ENCODE peak calls at places on chromosome 12, in nine cellular contexts. One of them, this sample, is unnamed.

GRCh38 chr12:27280412-27280811 is 36.3 kb downstream of the STK38L start:
- DNase-seq in nephron progenitor cell: no peak
- DNase-seq in T47D: no peak
- DNase-seq in NCI-H748 treated with DMSO at 0.1 percent for 48 hours: no peak
- DNase-seq in OCI-LY7: no peak
- DNase-seq in kidney glomerular epithelial cell: no peak
- DNase-seq in transverse colon: peak; percentile 32
- DNase-seq in stimulated activated naive B cell treated with anti-CD40 and anti-IgM and Interleukin-4, amounts not matched to agents 10 μg/mL and 1 μg/mL and 100 μg/mL, for 72 hours: no peak
- DNase-seq in OCI-M1: no peak
- DNase-seq in this sample: no peak

GRCh38 chr12:42143401-42144173 is 1.1 kb downstream of the GXYLT1 start:
- DNase-seq in nephron progenitor cell: no peak
- DNase-seq in T47D: peak; percentile 44
- DNase-seq in NCI-H748 treated with DMSO at 0.1 percent for 48 hours: peak; percentile 55
- DNase-seq in OCI-LY7: peak; percentile 43
- DNase-seq in kidney glomerular epithelial cell: peak; percentile 16
- DNase-seq in transverse colon: no peak
- DNase-seq in stimulated activated naive B cell treated with anti-CD40 and anti-IgM and Interleukin-4, amounts not matched to agents 10 μg/mL and 1 μg/mL and 100 μg/mL, for 72 hours: no peak
- DNase-seq in OCI-M1: peak; percentile 55
- DNase-seq in this sample: no peak

GRCh38 chr12:122471324-122472226 is 29.2 kb downstream of the ZCCHC8 start:
- DNase-seq in nephron progenitor cell: no peak
- DNase-seq in T47D: peak; percentile 84
- DNase-seq in NCI-H748 treated with DMSO at 0.1 percent for 48 hours: peak; percentile 34
- DNase-seq in OCI-LY7: peak; percentile 68
- DNase-seq in kidney glomerular epithelial cell: peak; percentile 78
- DNase-seq in transverse colon: no peak
- DNase-seq in stimulated activated naive B cell treated with anti-CD40 and anti-IgM and Interleukin-4, amounts not matched to agents 10 μg/mL and 1 μg/mL and 100 μg/mL, for 72 hours: no peak
- DNase-seq in OCI-M1: peak; percentile 79
- DNase-seq in this sample: peak; percentile 24

GRCh38 chr12:113924341-113924740 is 41.8 kb downstream of the RBM19 start:
- DNase-seq in nephron progenitor cell: no peak
- DNase-seq in T47D: no peak
- DNase-seq in NCI-H748 treated with DMSO at 0.1 percent for 48 hours: no peak
- DNase-seq in OCI-LY7: no peak
- DNase-seq in kidney glomerular epithelial cell: no peak
- DNase-seq in transverse colon: no peak
- DNase-seq in stimulated activated naive B cell treated with anti-CD40 and anti-IgM and Interleukin-4, amounts not matched to agents 10 μg/mL and 1 μg/mL and 100 μg/mL, for 72 hours: no peak
- DNase-seq in OCI-M1: no peak
- DNase-seq in this sample: no peak

GRCh38 chr12:111024205-111024794 is 103.9 kb upstream of the MYL2 start:
- DNase-seq in nephron progenitor cell: peak; percentile 81
- DNase-seq in T47D: peak; percentile 78
- DNase-seq in NCI-H748 treated with DMSO at 0.1 percent for 48 hours: peak; percentile 31
- DNase-seq in OCI-LY7: peak; percentile 74
- DNase-seq in kidney glomerular epithelial cell: peak; percentile 8
- DNase-seq in transverse colon: peak; percentile 48
- DNase-seq in stimulated activated naive B cell treated with anti-CD40 and anti-IgM and Interleukin-4, amounts not matched to agents 10 μg/mL and 1 μg/mL and 100 μg/mL, for 72 hours: peak; percentile 28
- DNase-seq in OCI-M1: peak; percentile 60
- DNase-seq in this sample: no peak

GRCh38 chr12:50055831-50056628 is 1.4 kb upstream of the ASIC1 start:
- DNase-seq in nephron progenitor cell: peak; percentile 57
- DNase-seq in T47D: peak; percentile 73
- DNase-seq in NCI-H748 treated with DMSO at 0.1 percent for 48 hours: no peak
- DNase-seq in OCI-LY7: peak; percentile 71
- DNase-seq in kidney glomerular epithelial cell: peak; percentile 29
- DNase-seq in transverse colon: peak; percentile 44
- DNase-seq in stimulated activated naive B cell treated with anti-CD40 and anti-IgM and Interleukin-4, amounts not matched to agents 10 μg/mL and 1 μg/mL and 100 μg/mL, for 72 hours: no peak
- DNase-seq in OCI-M1: peak; percentile 66
- DNase-seq in this sample: no peak

GRCh38 chr12:50934981-50935807 is 17.1 kb upstream of the HIGD1C start:
- DNase-seq in nephron progenitor cell: no peak
- DNase-seq in T47D: no peak
- DNase-seq in NCI-H748 treated with DMSO at 0.1 percent for 48 hours: no peak
- DNase-seq in OCI-LY7: no peak
- DNase-seq in kidney glomerular epithelial cell: no peak
- DNase-seq in transverse colon: no peak
- DNase-seq in stimulated activated naive B cell treated with anti-CD40 and anti-IgM and Interleukin-4, amounts not matched to agents 10 μg/mL and 1 μg/mL and 100 μg/mL, for 72 hours: no peak
- DNase-seq in OCI-M1: peak; percentile 42
- DNase-seq in this sample: peak; percentile 46

GRCh38 chr12:44053550-44054243 is 217.8 kb downstream of the TMEM117 start:
- DNase-seq in nephron progenitor cell: no peak
- DNase-seq in T47D: no peak
- DNase-seq in NCI-H748 treated with DMSO at 0.1 percent for 48 hours: no peak
- DNase-seq in OCI-LY7: no peak
- DNase-seq in kidney glomerular epithelial cell: no peak
- DNase-seq in transverse colon: no peak
- DNase-seq in stimulated activated naive B cell treated with anti-CD40 and anti-IgM and Interleukin-4, amounts not matched to agents 10 μg/mL and 1 μg/mL and 100 μg/mL, for 72 hours: no peak
- DNase-seq in OCI-M1: no peak
- DNase-seq in this sample: peak; percentile 64

GRCh38 chr12:121175383-121176119 is 34.4 kb upstream of the P2RX4 start:
- DNase-seq in nephron progenitor cell: no peak
- DNase-seq in T47D: no peak
- DNase-seq in NCI-H748 treated with DMSO at 0.1 percent for 48 hours: no peak
- DNase-seq in OCI-LY7: peak; percentile 48
- DNase-seq in kidney glomerular epithelial cell: no peak
- DNase-seq in transverse colon: no peak
- DNase-seq in stimulated activated naive B cell treated with anti-CD40 and anti-IgM and Interleukin-4, amounts not matched to agents 10 μg/mL and 1 μg/mL and 100 μg/mL, for 72 hours: no peak
- DNase-seq in OCI-M1: peak; percentile 39
- DNase-seq in this sample: no peak

GRCh38 chr12:91040356-91040755 is 17.5 kb downstream of the KERA start:
- DNase-seq in nephron progenitor cell: no peak
- DNase-seq in T47D: no peak
- DNase-seq in NCI-H748 treated with DMSO at 0.1 percent for 48 hours: no peak
- DNase-seq in OCI-LY7: no peak
- DNase-seq in kidney glomerular epithelial cell: no peak
- DNase-seq in transverse colon: no peak
- DNase-seq in stimulated activated naive B cell treated with anti-CD40 and anti-IgM and Interleukin-4, amounts not matched to agents 10 μg/mL and 1 μg/mL and 100 μg/mL, for 72 hours: no peak
- DNase-seq in OCI-M1: no peak
- DNase-seq in this sample: no peak

GRCh38 chr12:114888458-114888857 is 204.5 kb upstream of the TBX3 start:
- DNase-seq in nephron progenitor cell: no peak
- DNase-seq in T47D: no peak
- DNase-seq in NCI-H748 treated with DMSO at 0.1 percent for 48 hours: no peak
- DNase-seq in OCI-LY7: no peak
- DNase-seq in kidney glomerular epithelial cell: no peak
- DNase-seq in transverse colon: peak; percentile 38
- DNase-seq in stimulated activated naive B cell treated with anti-CD40 and anti-IgM and Interleukin-4, amounts not matched to agents 10 μg/mL and 1 μg/mL and 100 μg/mL, for 72 hours: no peak
- DNase-seq in OCI-M1: no peak
- DNase-seq in this sample: no peak

GRCh38 chr12:77339610-77340009 is 274.2 kb upstream of the E2F7 start:
- DNase-seq in nephron progenitor cell: no peak
- DNase-seq in T47D: no peak
- DNase-seq in NCI-H748 treated with DMSO at 0.1 percent for 48 hours: no peak
- DNase-seq in OCI-LY7: no peak
- DNase-seq in kidney glomerular epithelial cell: no peak
- DNase-seq in transverse colon: no peak
- DNase-seq in stimulated activated naive B cell treated with anti-CD40 and anti-IgM and Interleukin-4, amounts not matched to agents 10 μg/mL and 1 μg/mL and 100 μg/mL, for 72 hours: no peak
- DNase-seq in OCI-M1: no peak
- DNase-seq in this sample: no peak

GRCh38 chr12:66371982-66372381 is 69.7 kb downstream of the HELB start:
- DNase-seq in nephron progenitor cell: no peak
- DNase-seq in T47D: no peak
- DNase-seq in NCI-H748 treated with DMSO at 0.1 percent for 48 hours: no peak
- DNase-seq in OCI-LY7: no peak
- DNase-seq in kidney glomerular epithelial cell: no peak
- DNase-seq in transverse colon: no peak
- DNase-seq in stimulated activated naive B cell treated with anti-CD40 and anti-IgM and Interleukin-4, amounts not matched to agents 10 μg/mL and 1 μg/mL and 100 μg/mL, for 72 hours: no peak
- DNase-seq in OCI-M1: no peak
- DNase-seq in this sample: no peak

GRCh38 chr12:79121486-79121885 is 256.9 kb downstream of the SYT1 start:
- DNase-seq in nephron progenitor cell: no peak
- DNase-seq in T47D: peak; percentile 33
- DNase-seq in NCI-H748 treated with DMSO at 0.1 percent for 48 hours: no peak
- DNase-seq in OCI-LY7: peak; percentile 6
- DNase-seq in kidney glomerular epithelial cell: no peak
- DNase-seq in transverse colon: no peak
- DNase-seq in stimulated activated naive B cell treated with anti-CD40 and anti-IgM and Interleukin-4, amounts not matched to agents 10 μg/mL and 1 μg/mL and 100 μg/mL, for 72 hours: no peak
- DNase-seq in OCI-M1: peak; percentile 11
- DNase-seq in this sample: no peak

GRCh38 chr12:100128509-100128908 is 14.2 kb downstream of the BLTP3B start:
- DNase-seq in nephron progenitor cell: peak; percentile 14
- DNase-seq in T47D: peak; percentile 68
- DNase-seq in NCI-H748 treated with DMSO at 0.1 percent for 48 hours: no peak
- DNase-seq in OCI-LY7: no peak
- DNase-seq in kidney glomerular epithelial cell: no peak
- DNase-seq in transverse colon: peak; percentile 29
- DNase-seq in stimulated activated naive B cell treated with anti-CD40 and anti-IgM and Interleukin-4, amounts not matched to agents 10 μg/mL and 1 μg/mL and 100 μg/mL, for 72 hours: no peak
- DNase-seq in OCI-M1: peak; percentile 78
- DNase-seq in this sample: no peak

GRCh38 chr12:3054993-3055711 is 22.0 kb upstream of the TSPAN9 start:
- DNase-seq in nephron progenitor cell: no peak
- DNase-seq in T47D: no peak
- DNase-seq in NCI-H748 treated with DMSO at 0.1 percent for 48 hours: no peak
- DNase-seq in OCI-LY7: no peak
- DNase-seq in kidney glomerular epithelial cell: no peak
- DNase-seq in transverse colon: no peak
- DNase-seq in stimulated activated naive B cell treated with anti-CD40 and anti-IgM and Interleukin-4, amounts not matched to agents 10 μg/mL and 1 μg/mL and 100 μg/mL, for 72 hours: no peak
- DNase-seq in OCI-M1: no peak
- DNase-seq in this sample: peak; percentile 78

GRCh38 chr12:92648242-92649031 is 54.4 kb upstream of the PLEKHG7 start:
- DNase-seq in nephron progenitor cell: no peak
- DNase-seq in T47D: no peak
- DNase-seq in NCI-H748 treated with DMSO at 0.1 percent for 48 hours: no peak
- DNase-seq in OCI-LY7: no peak
- DNase-seq in kidney glomerular epithelial cell: no peak
- DNase-seq in transverse colon: no peak
- DNase-seq in stimulated activated naive B cell treated with anti-CD40 and anti-IgM and Interleukin-4, amounts not matched to agents 10 μg/mL and 1 μg/mL and 100 μg/mL, for 72 hours: no peak
- DNase-seq in OCI-M1: no peak
- DNase-seq in this sample: no peak

GRCh38 chr12:4047441-4047840 is 174.2 kb upstream of the PARP11 start:
- DNase-seq in nephron progenitor cell: no peak
- DNase-seq in T47D: no peak
- DNase-seq in NCI-H748 treated with DMSO at 0.1 percent for 48 hours: no peak
- DNase-seq in OCI-LY7: no peak
- DNase-seq in kidney glomerular epithelial cell: no peak
- DNase-seq in transverse colon: no peak
- DNase-seq in stimulated activated naive B cell treated with anti-CD40 and anti-IgM and Interleukin-4, amounts not matched to agents 10 μg/mL and 1 μg/mL and 100 μg/mL, for 72 hours: no peak
- DNase-seq in OCI-M1: no peak
- DNase-seq in this sample: no peak

GRCh38 chr12:50400104-50400637 is 514 bp upstream of the LARP4 start:
- DNase-seq in nephron progenitor cell: no peak
- DNase-seq in T47D: no peak
- DNase-seq in NCI-H748 treated with DMSO at 0.1 percent for 48 hours: peak; percentile 49
- DNase-seq in OCI-LY7: peak; percentile 71
- DNase-seq in kidney glomerular epithelial cell: no peak
- DNase-seq in transverse colon: no peak
- DNase-seq in stimulated activated naive B cell treated with anti-CD40 and anti-IgM and Interleukin-4, amounts not matched to agents 10 μg/mL and 1 μg/mL and 100 μg/mL, for 72 hours: no peak
- DNase-seq in OCI-M1: peak; percentile 82
- DNase-seq in this sample: no peak

GRCh38 chr12:90404071-90404470 is 550.9 kb downstream of the CCER1 start:
- DNase-seq in nephron progenitor cell: no peak
- DNase-seq in T47D: no peak
- DNase-seq in NCI-H748 treated with DMSO at 0.1 percent for 48 hours: no peak
- DNase-seq in OCI-LY7: no peak
- DNase-seq in kidney glomerular epithelial cell: no peak
- DNase-seq in transverse colon: no peak
- DNase-seq in stimulated activated naive B cell treated with anti-CD40 and anti-IgM and Interleukin-4, amounts not matched to agents 10 μg/mL and 1 μg/mL and 100 μg/mL, for 72 hours: no peak
- DNase-seq in OCI-M1: no peak
- DNase-seq in this sample: no peak

GRCh38 chr12:62717636-62718035 is 217.3 kb downstream of the PPM1H start:
- DNase-seq in nephron progenitor cell: no peak
- DNase-seq in T47D: no peak
- DNase-seq in NCI-H748 treated with DMSO at 0.1 percent for 48 hours: no peak
- DNase-seq in OCI-LY7: no peak
- DNase-seq in kidney glomerular epithelial cell: no peak
- DNase-seq in transverse colon: no peak
- DNase-seq in stimulated activated naive B cell treated with anti-CD40 and anti-IgM and Interleukin-4, amounts not matched to agents 10 μg/mL and 1 μg/mL and 100 μg/mL, for 72 hours: no peak
- DNase-seq in OCI-M1: no peak
- DNase-seq in this sample: no peak

GRCh38 chr12:115072712-115073111 is 388.7 kb upstream of the TBX3 start:
- DNase-seq in nephron progenitor cell: no peak
- DNase-seq in T47D: no peak
- DNase-seq in NCI-H748 treated with DMSO at 0.1 percent for 48 hours: no peak
- DNase-seq in OCI-LY7: no peak
- DNase-seq in kidney glomerular epithelial cell: no peak
- DNase-seq in transverse colon: no peak
- DNase-seq in stimulated activated naive B cell treated with anti-CD40 and anti-IgM and Interleukin-4, amounts not matched to agents 10 μg/mL and 1 μg/mL and 100 μg/mL, for 72 hours: no peak
- DNase-seq in OCI-M1: no peak
- DNase-seq in this sample: no peak

GRCh38 chr12:109310247-109311125 is 1.4 kb upstream of the FOXN4 start:
- DNase-seq in nephron progenitor cell: peak; percentile 43
- DNase-seq in T47D: no peak
- DNase-seq in NCI-H748 treated with DMSO at 0.1 percent for 48 hours: peak; percentile 91
- DNase-seq in OCI-LY7: peak; percentile 83
- DNase-seq in kidney glomerular epithelial cell: no peak
- DNase-seq in transverse colon: no peak
- DNase-seq in stimulated activated naive B cell treated with anti-CD40 and anti-IgM and Interleukin-4, amounts not matched to agents 10 μg/mL and 1 μg/mL and 100 μg/mL, for 72 hours: no peak
- DNase-seq in OCI-M1: no peak
- DNase-seq in this sample: no peak

GRCh38 chr12:52046859-52047258 is 4.4 kb upstream of the NR4A1 start:
- DNase-seq in nephron progenitor cell: no peak
- DNase-seq in T47D: no peak
- DNase-seq in NCI-H748 treated with DMSO at 0.1 percent for 48 hours: no peak
- DNase-seq in OCI-LY7: no peak
- DNase-seq in kidney glomerular epithelial cell: no peak
- DNase-seq in transverse colon: no peak
- DNase-seq in stimulated activated naive B cell treated with anti-CD40 and anti-IgM and Interleukin-4, amounts not matched to agents 10 μg/mL and 1 μg/mL and 100 μg/mL, for 72 hours: no peak
- DNase-seq in OCI-M1: no peak
- DNase-seq in this sample: no peak

GRCh38 chr12:67647547-67648305 is 819 bp upstream of the DYRK2 start:
- DNase-seq in nephron progenitor cell: peak; percentile 76
- DNase-seq in T47D: peak; percentile 93
- DNase-seq in NCI-H748 treated with DMSO at 0.1 percent for 48 hours: peak; percentile 94
- DNase-seq in OCI-LY7: peak; percentile 53
- DNase-seq in kidney glomerular epithelial cell: peak; percentile 93
- DNase-seq in transverse colon: peak; percentile 87
- DNase-seq in stimulated activated naive B cell treated with anti-CD40 and anti-IgM and Interleukin-4, amounts not matched to agents 10 μg/mL and 1 μg/mL and 100 μg/mL, for 72 hours: peak; percentile 23
- DNase-seq in OCI-M1: peak; percentile 58
- DNase-seq in this sample: peak; percentile 68

GRCh38 chr12:78951746-78952532 is 87.4 kb downstream of the SYT1 start:
- DNase-seq in nephron progenitor cell: no peak
- DNase-seq in T47D: no peak
- DNase-seq in NCI-H748 treated with DMSO at 0.1 percent for 48 hours: peak; percentile 81
- DNase-seq in OCI-LY7: no peak
- DNase-seq in kidney glomerular epithelial cell: no peak
- DNase-seq in transverse colon: no peak
- DNase-seq in stimulated activated naive B cell treated with anti-CD40 and anti-IgM and Interleukin-4, amounts not matched to agents 10 μg/mL and 1 μg/mL and 100 μg/mL, for 72 hours: no peak
- DNase-seq in OCI-M1: no peak
- DNase-seq in this sample: no peak

GRCh38 chr12:124454735-124455134 is 112.7 kb downstream of the NCOR2 start:
- DNase-seq in nephron progenitor cell: no peak
- DNase-seq in T47D: no peak
- DNase-seq in NCI-H748 treated with DMSO at 0.1 percent for 48 hours: no peak
- DNase-seq in OCI-LY7: no peak
- DNase-seq in kidney glomerular epithelial cell: no peak
- DNase-seq in transverse colon: no peak
- DNase-seq in stimulated activated naive B cell treated with anti-CD40 and anti-IgM and Interleukin-4, amounts not matched to agents 10 μg/mL and 1 μg/mL and 100 μg/mL, for 72 hours: no peak
- DNase-seq in OCI-M1: no peak
- DNase-seq in this sample: no peak